ENCODE peak calls at places on chromosomes 13 and 19, in five cellular contexts. F is DND-41; P is cardiac fibroblast; S is stimulated activated CD4-positive, alpha-beta T cell treated with anti-CD3 and anti-CD28 coated beads, Interleukin-15, amount 100 ng/mL, for 1 hour; W is OCI-LY7. X is an unnamed sample.

GRCh38 chr13:41707192-41707858 is 250.0 kb downstream of the RGCC start:
- DNase-seq in F (no peak), P (peak; percentile 52), S (no peak), W (no peak), X (no peak)

GRCh38 chr19:19588546-19588945 is 29.9 kb downstream of the PBX4 start:
- DNase-seq in F (no peak), P (no peak), S (no peak), W (no peak), X (no peak)

GRCh38 chr19:18251587-18252369 is 22.5 kb downstream of the IQCN start:
- DNase-seq in F (peak; percentile 79), P (peak; percentile 72), S (peak; percentile 67), W (peak; percentile 74), X (peak; percentile 46)

GRCh38 chr13:32751340-32751739 is 165.1 kb downstream of the PDS5B start:
- DNase-seq in F (no peak), P (no peak), S (no peak), W (no peak), X (no peak)

GRCh38 chr13:30097695-30098094 is 209.7 kb downstream of the KATNAL1 start:
- DNase-seq in F (no peak), P (no peak), S (no peak), W (no peak), X (no peak)

GRCh38 chr13:41418027-41418426 is 39.3 kb upstream of the RGCC start:
- DNase-seq in F (no peak), P (peak; percentile 85), S (no peak), W (no peak), X (no peak)

GRCh38 chr19:4391701-4392543 is 8.4 kb downstream of the SH3GL1 start:
- DNase-seq in F (no peak), P (peak; percentile 79), S (no peak), W (no peak), X (no peak)

GRCh38 chr19:51440846-51441409 is 17.3 kb downstream of the SIGLEC8 start:
- DNase-seq in F (no peak), P (no peak), S (peak; percentile 45), W (no peak), X (no peak)

GRCh38 chr13:65336916-65337315 is 1893.2 kb downstream of the PCDH9 start:
- DNase-seq in F (no peak), P (peak; percentile 90), S (no peak), W (no peak), X (no peak)

GRCh38 chr13:83274679-83275078 is 607.6 kb downstream of the SLITRK1 start:
- DNase-seq in F (no peak), P (no peak), S (no peak), W (no peak), X (no peak)

GRCh38 chr13:101454767-101455166 is 2.3 kb downstream of the ITGBL1 start:
- DNase-seq in F (no peak), P (peak; percentile 14), S (no peak), W (no peak), X (no peak)